ENCODE peak calls at places on chromosomes 4 and X, in four cellular contexts. R, L, E and D are unnamed samples.

GRCh38 chr4:141027421-141027820 is 105.8 kb downstream of the RNF150 start:
- DNase-seq in R (no peak), L (no peak), E (no peak), D (no peak)

GRCh38 chrX:28847423-28847822 is 260.2 kb downstream of the IL1RAPL1 start:
- DNase-seq in R (no peak), L (no peak), E (no peak), D (peak)

GRCh38 chr4:166432842-166433241 is 559.8 kb downstream of the TLL1 start:
- DNase-seq in R (no peak), L (no peak), E (no peak), D (no peak)

GRCh38 chr4:98522603-98523395 is 135.6 kb downstream of the TSPAN5 start:
- DNase-seq in R (no peak), L (peak), E (no peak), D (no peak)

GRCh38 chr4:23614284-23614892 is 275.5 kb downstream of the PPARGC1A start:
- DNase-seq in R (no peak), L (peak), E (peak), D (no peak)

GRCh38 chrX:139077303-139078131 is 366.0 kb upstream of the FGF13 start:
- DNase-seq in R (no peak), L (no peak), E (no peak), D (no peak)

GRCh38 chr4:83207497-83208105 is 77.0 kb downstream of the COQ2 start:
- DNase-seq in R (no peak), L (no peak), E (no peak), D (no peak)

GRCh38 chr4:169047967-169048366 is 37.9 kb upstream of the CBR4 start:
- DNase-seq in R (no peak), L (no peak), E (no peak), D (no peak)

GRCh38 chrX:136658151-136658550 is 10.2 kb downstream of the CD40LG start:
- DNase-seq in R (no peak), L (no peak), E (no peak), D (no peak)

GRCh38 chr4:83074086-83074704 is 39.2 kb downstream of the COPS4 start:
- DNase-seq in R (peak), L (peak), E (peak), D (no peak)

GRCh38 chrX:46959101-46959500 is 46.9 kb downstream of the JADE3 start:
- DNase-seq in R (no peak), L (no peak), E (no peak), D (no peak)

GRCh38 chrX:74537011-74537390 is 77.4 kb downstream of the RLIM start:
- DNase-seq in R (no peak), L (no peak), E (no peak), D (peak)

GRCh38 chr4:152613841-152614240 is 66.0 kb downstream of the TMEM154 start:
- DNase-seq in R (no peak), L (no peak), E (no peak), D (no peak)

GRCh38 chrX:115013705-115014104 is 3.7 kb downstream of the IL13RA2 start:
- DNase-seq in R (no peak), L (no peak), E (no peak), D (no peak)

GRCh38 chr4:34043131-34043530 is 2201.2 kb downstream of the ARAP2 start:
- DNase-seq in R (no peak), L (no peak), E (no peak), D (no peak)

GRCh38 chrX:15525664-15526416 is 25.2 kb downstream of the BMX start:
- DNase-seq in R (no peak), L (no peak), E (no peak), D (no peak)

GRCh38 chrX:111759676-111760075 is 78.7 kb downstream of the ALG13 start:
- DNase-seq in R (no peak), L (no peak), E (no peak), D (no peak)

GRCh38 chrX:74493806-74494205 is 72.5 kb downstream of the SLC16A2 start:
- DNase-seq in R (no peak), L (no peak), E (no peak), D (peak)

GRCh38 chrX:136768469-136769084 is 12.2 kb downstream of the ARHGEF6 start:
- DNase-seq in R (no peak), L (no peak), E (peak), D (peak)

GRCh38 chr4:22063613-22064012 is 115.0 kb upstream of the KCNIP4 start:
- DNase-seq in R (no peak), L (no peak), E (no peak), D (no peak)

GRCh38 chr4:78556655-78557054 is 5.1 kb downstream of the ANXA3 start:
- DNase-seq in R (no peak), L (no peak), E (no peak), D (no peak)

GRCh38 chrX:1601051-1601767 is 9.8 kb downstream of the AKAP17A start:
- DNase-seq in R (no peak), L (no peak), E (no peak), D (no peak)

GRCh38 chr4:95979961-95980876 is 140.3 kb downstream of the PDHA2 start:
- DNase-seq in R (no peak), L (no peak), E (no peak), D (no peak)

GRCh38 chr4:77154761-77155499 is 2.1 kb upstream of the CCNG2 start:
- DNase-seq in R (no peak), L (no peak), E (no peak), D (no peak)

GRCh38 chrX:113195949-113196348 is 355.3 kb upstream of the AMOT start:
- DNase-seq in R (no peak), L (no peak), E (no peak), D (no peak)

GRCh38 chr4:81199831-81200230 is 15.2 kb downstream of the PRKG2 start:
- DNase-seq in R (no peak), L (no peak), E (no peak), D (no peak)

GRCh38 chrX:45771560-45772340 is 571.1 kb upstream of the DIPK2B start:
- DNase-seq in R (no peak), L (no peak), E (no peak), D (no peak)
- TF ChIP-seq ATF3 in R (no peak), L (no peak), E (no peak), D (no peak)

GRCh38 chrX:141468940-141469339 is 115.6 kb downstream of the SPANXA1 start:
- DNase-seq in R (no peak), L (no peak), E (no peak), D (no peak)
- TF ChIP-seq CBFB in R (no peak), L (no peak), E (no peak), D (no peak)

GRCh38 chr4:14180983-14181601 is 553.6 kb upstream of the BOD1L1 start:
- DNase-seq in R (no peak), L (no peak), E (no peak), D (no peak)
- TF ChIP-seq ATF3 in R (no peak), L (no peak), E (no peak), D (no peak)

DNA sequence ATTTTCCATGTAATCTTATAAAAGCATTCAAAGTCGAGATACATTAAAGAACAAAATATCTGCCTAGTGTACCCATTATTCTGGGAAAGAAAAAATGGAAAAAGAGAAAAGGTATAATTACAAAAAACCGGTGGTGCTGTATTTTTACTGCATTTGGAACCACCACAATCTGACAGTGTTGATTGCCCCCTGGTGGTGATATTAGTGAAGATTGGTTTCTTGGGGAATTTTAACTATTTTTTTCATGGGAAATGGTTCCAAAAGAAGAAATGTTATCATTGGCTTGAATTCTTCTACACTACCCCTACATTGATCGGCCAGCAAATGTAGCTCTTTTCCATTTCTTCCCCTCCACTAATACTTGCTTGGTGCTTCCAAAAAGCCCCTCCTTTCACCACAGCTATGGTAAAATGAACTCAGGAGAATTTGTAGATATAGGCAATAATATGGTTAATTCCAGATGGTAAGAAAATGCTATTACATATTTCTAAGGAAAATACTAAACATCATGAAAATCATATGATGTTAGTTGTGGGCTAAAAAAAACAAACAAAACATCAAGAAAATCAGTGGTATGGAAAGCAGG is 50.0 kb downstream of the COX18 start:
- DNase-seq in R (no peak), L (peak), E (peak), D (no peak)
- TF ChIP-seq CBFB in R (no peak), L (no peak), E (no peak), D (no peak)

GRCh38 chrX:23514082-23514481 is 153.2 kb upstream of the PRDX4 start:
- DNase-seq in R (no peak), L (no peak), E (no peak), D (no peak)

GRCh38 chrX:23509256-23509655 is 158.0 kb upstream of the PRDX4 start:
- DNase-seq in R (no peak), L (no peak), E (no peak), D (peak)

GRCh38 chrX:23513121-23513520 is 154.2 kb upstream of the PRDX4 start:
- DNase-seq in R (no peak), L (no peak), E (no peak), D (no peak)

GRCh38 chrX:23511783-23512182 is 155.5 kb upstream of the PRDX4 start:
- DNase-seq in R (no peak), L (no peak), E (no peak), D (no peak)

DNA sequence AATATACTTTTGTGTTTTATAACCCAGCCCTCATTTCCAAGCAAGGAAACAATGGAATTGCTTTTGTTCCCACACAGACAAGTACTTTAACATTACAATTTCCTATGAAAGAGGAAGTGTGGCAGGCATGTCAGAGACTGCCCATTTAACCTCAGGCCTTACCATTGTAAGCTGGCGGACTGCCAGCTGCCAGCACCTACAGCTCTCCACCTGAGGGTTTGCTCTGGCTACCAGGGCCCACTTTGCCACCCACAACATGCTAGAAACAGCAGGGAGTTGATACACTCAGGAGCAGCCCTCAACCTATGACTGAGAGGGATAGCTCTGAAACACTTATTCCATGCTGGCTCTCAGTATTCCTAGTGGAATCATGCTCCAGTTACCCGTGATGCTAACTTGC is 152.3 kb upstream of the PRDX4 start:
- DNase-seq in R (no peak), L (no peak), E (no peak), D (no peak)
- TF ChIP-seq ATF3 in R (no peak), L (no peak), E (no peak), D (no peak)

GRCh38 chr4:2246384-2247127 is 4.6 kb upstream of the HAUS3 start:
- DNase-seq in R (no peak), L (no peak), E (no peak), D (no peak)
- TF ChIP-seq CBFB in R (no peak), L (no peak), E (no peak), D (no peak)

DNA sequence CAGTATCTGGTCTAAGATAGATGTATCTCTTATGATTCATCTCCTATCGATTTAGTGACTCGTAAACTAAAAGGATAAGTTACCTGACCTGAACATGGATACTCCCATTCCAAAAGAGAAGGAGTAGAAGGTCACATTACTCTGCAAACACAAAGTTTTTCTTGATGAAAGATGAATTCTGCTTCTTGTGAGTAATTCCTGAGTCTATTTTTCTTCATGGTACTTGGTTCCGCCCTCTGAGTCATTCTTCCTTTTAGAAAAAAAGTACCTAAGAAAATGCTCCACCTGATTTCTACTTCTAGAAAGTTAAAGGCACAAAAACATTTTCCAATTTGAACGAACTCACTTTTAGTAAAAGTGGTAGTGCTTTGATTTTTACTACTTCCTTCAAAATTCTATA is 223.0 kb upstream of the SLIT2 start:
- DNase-seq in R (no peak), L (no peak), E (no peak), D (no peak)
- TF ChIP-seq ATF3 in R (no peak), L (no peak), E (no peak), D (no peak)

GRCh38 chrX:68487254-68487653 is 11.6 kb upstream of the YIPF6 start:
- DNase-seq in R (no peak), L (no peak), E (no peak), D (no peak)

GRCh38 chrX:68488657-68489056 is 10.2 kb upstream of the YIPF6 start:
- DNase-seq in R (no peak), L (peak), E (no peak), D (no peak)

GRCh38 chrX:68492583-68492982 is 6.3 kb upstream of the YIPF6 start:
- DNase-seq in R (no peak), L (no peak), E (no peak), D (no peak)

GRCh38 chrX:68487924-68488323 is 10.9 kb upstream of the YIPF6 start:
- DNase-seq in R (no peak), L (no peak), E (no peak), D (no peak)

GRCh38 chrX:68490644-68491043 is 8.2 kb upstream of the YIPF6 start:
- DNase-seq in R (no peak), L (peak), E (peak), D (no peak)
- TF ChIP-seq CBFB in R (no peak), L (no peak), E (no peak), D (no peak)